ENCODE peak calls at places on chromosome 20, in ten cellular contexts. F is stomach, G is NCI-H1105, H is GM20000, U is activated gamma-delta T cell treated with Interleukin-2 at 50 U/mL for 16 hours, T is uterus, W is Calu3, O is caudate nucleus, E is NCI-H774, I is T47D. B is an unnamed sample.

GRCh38 chr20:45779011-45779915 is 12.4 kb downstream of the WFDC3 start:
- DNase-seq in F (peak), G (no peak), H (no peak), U (no peak), T (peak), W (peak), O (no peak), E (no peak), I (peak), B (no peak)

GRCh38 chr20:8161262-8162071 is 29.4 kb downstream of the PLCB1 start:
- DNase-seq in F (no peak), G (no peak), H (no peak), U (no peak), T (no peak), W (no peak), O (no peak), E (no peak), I (no peak), B (no peak)

GRCh38 chr20:8932192-8933150 is 136.4 kb upstream of the PLCB4 start:
- DNase-seq in F (no peak), G (no peak), H (no peak), U (no peak), T (peak), W (no peak), O (no peak), E (no peak), I (no peak), B (no peak)

GRCh38 chr20:40459299-40459698 is 229.7 kb downstream of the MAFB start:
- DNase-seq in F (no peak), G (no peak), H (no peak), U (no peak), T (no peak), W (no peak), O (no peak), E (no peak), I (no peak), B (no peak)

GRCh38 chr20:8722277-8722928 is 346.5 kb upstream of the PLCB4 start:
- DNase-seq in F (no peak), G (peak), H (peak), U (peak), T (peak), W (peak), O (peak), E (peak), I (no peak), B (no peak)

GRCh38 chr20:34310481-34311117 is 7.4 kb upstream of the AHCY start:
- DNase-seq in F (no peak), G (no peak), H (no peak), U (no peak), T (no peak), W (no peak), O (no peak), E (no peak), I (no peak), B (no peak)

GRCh38 chr20:18727032-18727508 is 86.5 kb upstream of the SCP2D1 start:
- DNase-seq in F (no peak), G (peak), H (no peak), U (no peak), T (no peak), W (no peak), O (no peak), E (peak), I (no peak), B (no peak)

GRCh38 chr20:19338960-19339359 is 126.5 kb downstream of the SLC24A3 start:
- DNase-seq in F (no peak), G (no peak), H (no peak), U (no peak), T (no peak), W (no peak), O (no peak), E (no peak), I (no peak), B (no peak)

GRCh38 chr20:62805711-62806382 is 1.2 kb downstream of the OGFR start:
- DNase-seq in F (no peak), G (no peak), H (no peak), U (no peak), T (no peak), W (no peak), O (no peak), E (no peak), I (no peak), B (no peak)

GRCh38 chr20:14342910-14343309 is 5.5 kb upstream of the FLRT3 start:
- DNase-seq in F (no peak), G (no peak), H (no peak), U (no peak), T (no peak), W (no peak), O (no peak), E (no peak), I (no peak), B (no peak)

GRCh38 chr20:32354592-32355416 is 3.3 kb upstream of the ASXL1 start:
- DNase-seq in F (no peak), G (no peak), H (no peak), U (no peak), T (no peak), W (no peak), O (no peak), E (no peak), I (no peak), B (no peak)

GRCh38 chr20:58524814-58525213 is 9.6 kb upstream of the APCDD1L start:
- DNase-seq in F (no peak), G (no peak), H (no peak), U (no peak), T (no peak), W (no peak), O (no peak), E (no peak), I (no peak), B (no peak)

GRCh38 chr20:54179946-54180345 is 6.2 kb upstream of the CYP24A1 start:
- DNase-seq in F (no peak), G (no peak), H (no peak), U (no peak), T (no peak), W (no peak), O (no peak), E (no peak), I (no peak), B (no peak)

GRCh38 chr20:50034567-50035170 is 51.9 kb downstream of the SNAI1 start:
- DNase-seq in F (no peak), G (no peak), H (no peak), U (no peak), T (no peak), W (peak), O (no peak), E (no peak), I (no peak), B (no peak)

GRCh38 chr20:17728074-17728473 is 28.3 kb downstream of the BANF2 start:
- DNase-seq in F (no peak), G (no peak), H (no peak), U (no peak), T (no peak), W (no peak), O (no peak), E (no peak), I (no peak), B (no peak)

GRCh38 chr20:47379433-47380150 is 23.1 kb upstream of the ZMYND8 start:
- DNase-seq in F (no peak), G (no peak), H (no peak), U (no peak), T (peak), W (no peak), O (no peak), E (no peak), I (no peak), B (no peak)

GRCh38 chr20:58033026-58033536 is 195.4 kb downstream of the ANKRD60 start:
- DNase-seq in F (no peak), G (no peak), H (no peak), U (no peak), T (no peak), W (no peak), O (no peak), E (no peak), I (no peak), B (no peak)

GRCh38 chr20:57622579-57623381 is 2.6 kb upstream of the ZBP1 start:
- DNase-seq in F (peak), G (peak), H (peak), U (peak), T (peak), W (peak), O (no peak), E (no peak), I (peak), B (peak)

GRCh38 chr20:18981956-18982539 is 168.5 kb downstream of the SCP2D1 start:
- DNase-seq in F (no peak), G (no peak), H (no peak), U (no peak), T (no peak), W (no peak), O (no peak), E (no peak), I (no peak), B (no peak)

GRCh38 chr20:54058420-54059139 is 11.8 kb downstream of the BCAS1 start:
- DNase-seq in F (no peak), G (no peak), H (no peak), U (no peak), T (no peak), W (no peak), O (no peak), E (no peak), I (no peak), B (no peak)

GRCh38 chr20:19903168-19903676 is 113.9 kb upstream of the NAA20 start:
- DNase-seq in F (peak), G (no peak), H (peak), U (no peak), T (no peak), W (no peak), O (no peak), E (no peak), I (peak), B (no peak)

GRCh38 chr20:25259358-25259757 is 11.5 kb downstream of the PYGB start:
- DNase-seq in F (no peak), G (no peak), H (no peak), U (no peak), T (no peak), W (no peak), O (no peak), E (no peak), I (no peak), B (no peak)

GRCh38 chr20:40741507-40742106 is 52.6 kb upstream of the MAFB start:
- DNase-seq in F (peak), G (peak), H (peak), U (peak), T (no peak), W (peak), O (no peak), E (no peak), I (peak), B (peak)

GRCh38 chr20:2387580-2387979 is 6.9 kb downstream of the TGM6 start:
- DNase-seq in F (no peak), G (no peak), H (no peak), U (no peak), T (no peak), W (no peak), O (no peak), E (no peak), I (no peak), B (no peak)

GRCh38 chr20:43954704-43955243 is 40.1 kb downstream of the TOX2 start:
- DNase-seq in F (no peak), G (no peak), H (no peak), U (no peak), T (no peak), W (no peak), O (no peak), E (no peak), I (no peak), B (no peak)

GRCh38 chr20:2845607-2846006 is 5.1 kb downstream of the VPS16 start:
- DNase-seq in F (no peak), G (no peak), H (no peak), U (no peak), T (no peak), W (no peak), O (no peak), E (no peak), I (no peak), B (no peak)

GRCh38 chr20:31760457-31761240 is 21.6 kb downstream of the TPX2 start:
- DNase-seq in F (no peak), G (no peak), H (no peak), U (no peak), T (no peak), W (no peak), O (no peak), E (no peak), I (no peak), B (no peak)

GRCh38 chr20:25081065-25081729 is 744 bp downstream of the VSX1 start:
- DNase-seq in F (peak), G (no peak), H (no peak), U (peak), T (no peak), W (no peak), O (no peak), E (no peak), I (no peak), B (peak)

GRCh38 chr20:16363832-16364687 is 209.2 kb downstream of the KIF16B start:
- DNase-seq in F (no peak), G (no peak), H (no peak), U (no peak), T (no peak), W (no peak), O (no peak), E (no peak), I (no peak), B (no peak)

GRCh38 chr20:41452226-41452625 is 85.6 kb upstream of the EMILIN3 start:
- DNase-seq in F (no peak), G (no peak), H (no peak), U (no peak), T (no peak), W (no peak), O (no peak), E (no peak), I (no peak), B (no peak)

GRCh38 chr20:20000223-20000968 is 16.8 kb upstream of the NAA20 start:
- DNase-seq in F (no peak), G (no peak), H (no peak), U (no peak), T (no peak), W (no peak), O (no peak), E (no peak), I (no peak), B (no peak)

GRCh38 chr20:54062812-54063280 is 7.5 kb downstream of the BCAS1 start:
- DNase-seq in F (no peak), G (peak), H (peak), U (no peak), T (no peak), W (peak), O (no peak), E (no peak), I (peak), B (no peak)

GRCh38 chr20:56171087-56172012 is 77.2 kb upstream of the MC3R start:
- DNase-seq in F (no peak), G (no peak), H (no peak), U (no peak), T (no peak), W (no peak), O (no peak), E (peak), I (peak), B (no peak)

GRCh38 chr20:43196243-43196642 is 6.5 kb upstream of the PTPRT start:
- DNase-seq in F (no peak), G (no peak), H (no peak), U (no peak), T (no peak), W (no peak), O (no peak), E (no peak), I (no peak), B (no peak)